ENCODE peak calls at places on chromosomes 7 and 10, in eight cellular contexts. One of them, this sample, is unnamed.

GRCh38 chr7:134211817-134212216 is 84.7 kb downstream of the LRGUK start:
- DNase-seq in heart left ventricle: no peak
- DNase-seq in AG10803: no peak
- DNase-seq in NB4: no peak
- DNase-seq in neural crest cell: no peak
- DNase-seq in CD4-positive, alpha-beta T cell: no peak
- DNase-seq in Peyer's patch: no peak
- DNase-seq in RWPE1: no peak
- DNase-seq in this sample: no peak

GRCh38 chr7:43735802-43736603 is 6.7 kb upstream of the COA1 start:
- DNase-seq in heart left ventricle: no peak
- DNase-seq in AG10803: no peak
- DNase-seq in NB4: peak
- DNase-seq in neural crest cell: no peak
- DNase-seq in CD4-positive, alpha-beta T cell: no peak
- DNase-seq in Peyer's patch: no peak
- DNase-seq in RWPE1: no peak
- DNase-seq in this sample: no peak

GRCh38 chr7:39672176-39672575 is 48.8 kb downstream of the RALA start:
- DNase-seq in heart left ventricle: no peak
- DNase-seq in AG10803: peak
- DNase-seq in NB4: no peak
- DNase-seq in neural crest cell: no peak
- DNase-seq in CD4-positive, alpha-beta T cell: no peak
- DNase-seq in Peyer's patch: no peak
- DNase-seq in RWPE1: no peak
- DNase-seq in this sample: no peak

GRCh38 chr7:115707236-115707635 is 323.3 kb downstream of the TFEC start:
- DNase-seq in heart left ventricle: no peak
- DNase-seq in AG10803: peak
- DNase-seq in NB4: peak
- DNase-seq in neural crest cell: no peak
- DNase-seq in CD4-positive, alpha-beta T cell: no peak
- DNase-seq in Peyer's patch: no peak
- DNase-seq in RWPE1: peak
- DNase-seq in this sample: peak

GRCh38 chr10:25974897-25975459 is 40.9 kb downstream of the MYO3A start:
- DNase-seq in heart left ventricle: no peak
- DNase-seq in AG10803: no peak
- DNase-seq in NB4: no peak
- DNase-seq in neural crest cell: no peak
- DNase-seq in CD4-positive, alpha-beta T cell: no peak
- DNase-seq in Peyer's patch: no peak
- DNase-seq in RWPE1: no peak
- DNase-seq in this sample: no peak

GRCh38 chr7:147406521-147407115 is 1183.9 kb upstream of the C7orf33 start:
- DNase-seq in heart left ventricle: no peak
- DNase-seq in AG10803: peak
- DNase-seq in NB4: no peak
- DNase-seq in neural crest cell: no peak
- DNase-seq in CD4-positive, alpha-beta T cell: no peak
- DNase-seq in Peyer's patch: no peak
- DNase-seq in RWPE1: no peak
- DNase-seq in this sample: no peak

GRCh38 chr7:69840248-69840647 is 242.0 kb downstream of the AUTS2 start:
- DNase-seq in heart left ventricle: no peak
- DNase-seq in AG10803: no peak
- DNase-seq in NB4: no peak
- DNase-seq in neural crest cell: no peak
- DNase-seq in CD4-positive, alpha-beta T cell: no peak
- DNase-seq in Peyer's patch: no peak
- DNase-seq in RWPE1: no peak
- DNase-seq in this sample: no peak

GRCh38 chr10:1360581-1361164 is 304.5 kb downstream of the WDR37 start:
- DNase-seq in heart left ventricle: no peak
- DNase-seq in AG10803: no peak
- DNase-seq in NB4: no peak
- DNase-seq in neural crest cell: no peak
- DNase-seq in CD4-positive, alpha-beta T cell: no peak
- DNase-seq in Peyer's patch: no peak
- DNase-seq in RWPE1: no peak
- DNase-seq in this sample: no peak

GRCh38 chr7:151384352-151384697 is 25.5 kb downstream of the WDR86 start:
- DNase-seq in heart left ventricle: no peak
- DNase-seq in AG10803: no peak
- DNase-seq in NB4: no peak
- DNase-seq in neural crest cell: no peak
- DNase-seq in CD4-positive, alpha-beta T cell: no peak
- DNase-seq in Peyer's patch: no peak
- DNase-seq in RWPE1: no peak
- DNase-seq in this sample: no peak

GRCh38 chr10:103605359-103606156 is 112.1 kb downstream of the NEURL1 start:
- DNase-seq in heart left ventricle: peak
- DNase-seq in AG10803: peak
- DNase-seq in NB4: peak
- DNase-seq in neural crest cell: peak
- DNase-seq in CD4-positive, alpha-beta T cell: peak
- DNase-seq in Peyer's patch: peak
- DNase-seq in RWPE1: peak
- DNase-seq in this sample: peak

GRCh38 chr7:73329861-73330581 is 2.1 kb downstream of the FKBP6 start:
- DNase-seq in heart left ventricle: no peak
- DNase-seq in AG10803: peak
- DNase-seq in NB4: no peak
- DNase-seq in neural crest cell: no peak
- DNase-seq in CD4-positive, alpha-beta T cell: no peak
- DNase-seq in Peyer's patch: no peak
- DNase-seq in RWPE1: no peak
- DNase-seq in this sample: no peak

GRCh38 chr7:29274156-29275017 is 79.8 kb downstream of the CHN2 start:
- DNase-seq in heart left ventricle: no peak
- DNase-seq in AG10803: peak
- DNase-seq in NB4: peak
- DNase-seq in neural crest cell: no peak
- DNase-seq in CD4-positive, alpha-beta T cell: no peak
- DNase-seq in Peyer's patch: no peak
- DNase-seq in RWPE1: no peak
- DNase-seq in this sample: no peak

GRCh38 chr10:133350950-133351329 is 3.8 kb downstream of the PRAP1 start:
- DNase-seq in heart left ventricle: no peak
- DNase-seq in AG10803: no peak
- DNase-seq in NB4: no peak
- DNase-seq in neural crest cell: no peak
- DNase-seq in CD4-positive, alpha-beta T cell: no peak
- DNase-seq in Peyer's patch: no peak
- DNase-seq in RWPE1: no peak
- DNase-seq in this sample: no peak

GRCh38 chr10:14074062-14074884 is 256.5 kb downstream of the FRMD4A start:
- DNase-seq in heart left ventricle: peak
- DNase-seq in AG10803: peak
- DNase-seq in NB4: no peak
- DNase-seq in neural crest cell: no peak
- DNase-seq in CD4-positive, alpha-beta T cell: no peak
- DNase-seq in Peyer's patch: peak
- DNase-seq in RWPE1: peak
- DNase-seq in this sample: peak

GRCh38 chr10:1107679-1108078 is 51.5 kb downstream of the WDR37 start:
- DNase-seq in heart left ventricle: no peak
- DNase-seq in AG10803: no peak
- DNase-seq in NB4: no peak
- DNase-seq in neural crest cell: no peak
- DNase-seq in CD4-positive, alpha-beta T cell: no peak
- DNase-seq in Peyer's patch: peak
- DNase-seq in RWPE1: no peak
- DNase-seq in this sample: no peak

GRCh38 chr10:46542567-46543323 is 13.7 kb downstream of the GPRIN2 start:
- DNase-seq in heart left ventricle: peak
- DNase-seq in AG10803: no peak
- DNase-seq in NB4: no peak
- DNase-seq in neural crest cell: no peak
- DNase-seq in CD4-positive, alpha-beta T cell: no peak
- DNase-seq in Peyer's patch: peak
- DNase-seq in RWPE1: no peak
- DNase-seq in this sample: peak

GRCh38 chr10:46539596-46540411 is 16.7 kb downstream of the GPRIN2 start:
- DNase-seq in heart left ventricle: no peak
- DNase-seq in AG10803: no peak
- DNase-seq in NB4: no peak
- DNase-seq in neural crest cell: no peak
- DNase-seq in CD4-positive, alpha-beta T cell: no peak
- DNase-seq in Peyer's patch: peak
- DNase-seq in RWPE1: no peak
- DNase-seq in this sample: peak

GRCh38 chr10:46540412-46541016 is 15.9 kb downstream of the GPRIN2 start:
- DNase-seq in heart left ventricle: peak
- DNase-seq in AG10803: no peak
- DNase-seq in NB4: no peak
- DNase-seq in neural crest cell: no peak
- DNase-seq in CD4-positive, alpha-beta T cell: no peak
- DNase-seq in Peyer's patch: peak
- DNase-seq in RWPE1: no peak
- DNase-seq in this sample: no peak

GRCh38 chr10:46541735-46542566 is 14.5 kb downstream of the GPRIN2 start:
- DNase-seq in heart left ventricle: peak
- DNase-seq in AG10803: no peak
- DNase-seq in NB4: no peak
- DNase-seq in neural crest cell: no peak
- DNase-seq in CD4-positive, alpha-beta T cell: no peak
- DNase-seq in Peyer's patch: peak
- DNase-seq in RWPE1: no peak
- DNase-seq in this sample: peak

GRCh38 chr10:46541017-46541661 is 15.3 kb downstream of the GPRIN2 start:
- DNase-seq in heart left ventricle: peak
- DNase-seq in AG10803: peak
- DNase-seq in NB4: no peak
- DNase-seq in neural crest cell: peak
- DNase-seq in CD4-positive, alpha-beta T cell: no peak
- DNase-seq in Peyer's patch: peak
- DNase-seq in RWPE1: no peak
- DNase-seq in this sample: peak
- TF ChIP-seq CTCF in heart left ventricle: no peak
- TF ChIP-seq CTCF in AG10803: no peak
- TF ChIP-seq CTCF in NB4: no peak
- TF ChIP-seq CTCF in neural crest cell: peak
- TF ChIP-seq CTCF in CD4-positive, alpha-beta T cell: no peak
- TF ChIP-seq CTCF in Peyer's patch: no peak
- TF ChIP-seq CTCF in RWPE1: no peak
- TF ChIP-seq CTCF in this sample: peak

DNA sequence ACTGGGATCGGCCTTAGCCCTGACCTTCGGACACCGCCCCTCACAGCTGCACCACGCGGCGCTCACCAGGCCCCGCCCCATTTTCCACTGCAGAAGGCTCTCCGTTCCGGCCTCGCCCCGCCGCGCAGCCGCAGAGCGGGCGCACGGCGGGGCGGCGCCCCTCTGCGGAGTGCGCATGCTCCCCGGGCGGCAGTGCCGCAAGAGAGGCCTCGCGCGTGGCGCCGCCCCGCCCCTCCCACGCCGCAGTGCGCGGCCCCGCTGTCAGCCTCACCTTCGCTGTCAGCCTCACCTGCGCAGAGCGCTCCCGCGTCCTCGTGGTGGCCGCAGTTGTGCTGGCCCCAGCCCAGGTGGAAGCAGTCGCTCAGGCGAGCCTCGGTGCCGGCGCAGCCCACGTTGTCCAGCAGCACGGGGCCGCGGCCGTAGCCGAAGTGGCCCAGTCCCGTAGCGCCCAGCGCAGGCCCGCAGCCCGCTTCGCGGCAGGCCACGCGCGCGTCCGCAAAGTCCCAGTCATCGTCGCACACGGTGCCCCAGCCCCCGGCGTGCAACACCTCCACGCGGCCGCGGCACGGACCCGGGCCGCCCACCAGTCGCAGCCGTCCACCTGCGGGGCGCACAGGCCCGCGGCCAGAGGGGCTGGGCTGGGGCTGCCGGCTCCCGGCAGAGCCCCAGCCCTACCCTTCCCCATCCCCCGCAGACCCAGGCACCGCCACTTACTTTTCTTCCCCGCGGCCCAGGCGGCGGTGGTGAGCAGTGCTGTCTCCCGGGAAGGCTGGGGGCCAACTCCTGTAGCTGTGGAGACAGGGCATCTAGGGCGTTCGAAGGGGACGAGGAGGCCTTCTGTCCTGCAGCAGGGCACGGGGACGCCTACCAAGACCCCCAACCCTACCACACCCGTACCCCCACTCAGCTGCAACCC is 16.1 kb downstream of the SSC4D start:
- DNase-seq in heart left ventricle: peak
- DNase-seq in AG10803: peak
- DNase-seq in NB4: peak
- DNase-seq in neural crest cell: peak
- DNase-seq in CD4-positive, alpha-beta T cell: peak
- DNase-seq in Peyer's patch: peak
- DNase-seq in RWPE1: peak
- DNase-seq in this sample: peak
- TF ChIP-seq CTCF in heart left ventricle: no peak
- TF ChIP-seq CTCF in AG10803: peak
- TF ChIP-seq CTCF in NB4: no peak
- TF ChIP-seq CTCF in neural crest cell: no peak
- TF ChIP-seq CTCF in CD4-positive, alpha-beta T cell: no peak
- TF ChIP-seq CTCF in Peyer's patch: no peak
- TF ChIP-seq CTCF in RWPE1: no peak
- TF ChIP-seq CTCF in this sample: no peak

DNA sequence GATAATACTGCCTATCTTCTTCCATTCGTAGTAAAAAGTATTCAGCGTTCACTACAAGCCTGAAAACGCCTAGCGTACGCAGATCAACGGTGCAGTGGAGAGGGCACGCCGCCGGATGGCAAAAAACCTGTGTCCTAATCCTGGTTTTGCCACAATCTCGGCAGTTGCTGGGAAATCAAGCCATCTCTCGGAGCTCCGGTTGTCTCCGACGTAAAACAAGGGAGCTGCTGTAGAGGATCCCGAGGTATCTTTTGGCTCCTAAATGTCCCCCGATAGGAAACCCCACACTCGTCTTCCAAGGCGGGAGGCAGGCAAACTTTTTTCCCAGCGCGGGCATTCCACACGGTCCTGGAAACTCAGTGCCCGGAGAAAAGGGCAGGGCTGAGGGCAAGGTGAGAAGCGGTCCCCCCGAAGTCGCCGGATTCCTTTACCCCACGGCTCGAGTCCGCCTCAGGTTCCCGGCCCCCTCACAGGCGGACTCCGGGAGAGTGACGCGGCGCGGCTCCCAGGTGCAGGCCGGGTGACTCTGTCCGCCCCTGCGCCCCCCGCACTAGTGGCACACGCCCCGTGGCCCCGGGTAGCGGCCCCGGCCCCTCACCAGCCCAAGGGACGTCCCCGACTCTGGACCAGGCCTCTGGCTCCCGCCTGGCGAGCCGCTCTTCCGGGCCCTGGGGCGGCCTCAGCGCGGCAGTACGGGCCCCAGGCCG is 649 bp downstream of the IDE start:
- DNase-seq in heart left ventricle: no peak
- DNase-seq in AG10803: peak
- DNase-seq in NB4: peak
- DNase-seq in neural crest cell: peak
- DNase-seq in CD4-positive, alpha-beta T cell: no peak
- DNase-seq in Peyer's patch: peak
- DNase-seq in RWPE1: peak
- DNase-seq in this sample: no peak
- TF ChIP-seq CTCF in heart left ventricle: no peak
- TF ChIP-seq CTCF in AG10803: peak
- TF ChIP-seq CTCF in NB4: no peak
- TF ChIP-seq CTCF in neural crest cell: peak
- TF ChIP-seq CTCF in CD4-positive, alpha-beta T cell: no peak
- TF ChIP-seq CTCF in Peyer's patch: no peak
- TF ChIP-seq CTCF in RWPE1: no peak
- TF ChIP-seq CTCF in this sample: no peak

GRCh38 chr10:89745903-89746302 is 44.5 kb downstream of the KIF20B start:
- DNase-seq in heart left ventricle: no peak
- DNase-seq in AG10803: no peak
- DNase-seq in NB4: peak
- DNase-seq in neural crest cell: no peak
- DNase-seq in CD4-positive, alpha-beta T cell: no peak
- DNase-seq in Peyer's patch: no peak
- DNase-seq in RWPE1: no peak
- DNase-seq in this sample: no peak
- TF ChIP-seq CTCF in heart left ventricle: no peak
- TF ChIP-seq CTCF in AG10803: no peak
- TF ChIP-seq CTCF in NB4: no peak
- TF ChIP-seq CTCF in neural crest cell: no peak
- TF ChIP-seq CTCF in CD4-positive, alpha-beta T cell: no peak
- TF ChIP-seq CTCF in Peyer's patch: no peak
- TF ChIP-seq CTCF in RWPE1: no peak
- TF ChIP-seq CTCF in this sample: no peak

This sample was measured in Calu3.